ENCODE peak calls at places on chromosome 14, in six cellular contexts. D is mesendoderm, L is upper lobe of left lung, P is left lung, M is lower lobe of right lung, Y is aorta. U is an unnamed sample.
A peak's percentile ranks its signal among the peaks of the same experiment; 100 is the strongest.

GRCh38 chr14:76267322-76268012 is 108.5 kb upstream of the ESRRB start:
- DNase-seq in D (peak; percentile 66), L (peak; percentile 94), P (peak; percentile 64), M (peak; percentile 59), Y (peak; percentile 92), U (peak; percentile 88)

GRCh38 chr14:97290065-97290464 is 492.9 kb downstream of the VRK1 start:
- DNase-seq in D (peak; percentile 67), L (no peak), P (no peak), M (no peak), Y (no peak), U (no peak)

GRCh38 chr14:77145975-77146740 is 4.6 kb upstream of the ZDHHC22 start:
- DNase-seq in D (no peak), L (no peak), P (no peak), M (no peak), Y (no peak), U (no peak)

GRCh38 chr14:96901227-96901626 is 104.0 kb downstream of the VRK1 start:
- DNase-seq in D (no peak), L (no peak), P (no peak), M (no peak), Y (no peak), U (no peak)

GRCh38 chr14:104802120-104802912 is 1.4 kb downstream of the ZBTB42 start:
- DNase-seq in D (no peak), L (peak; percentile 75), P (no peak), M (no peak), Y (no peak), U (no peak)

GRCh38 chr14:64663174-64663573 is 41.0 kb upstream of the PLEKHG3 start:
- DNase-seq in D (peak; percentile 28), L (no peak), P (no peak), M (no peak), Y (no peak), U (no peak)

GRCh38 chr14:65073605-65074201 is 28.6 kb downstream of the MAX start:
- DNase-seq in D (no peak), L (no peak), P (no peak), M (no peak), Y (no peak), U (no peak)

GRCh38 chr14:70671652-70672327 is 30.1 kb downstream of the TTC9 start:
- DNase-seq in D (no peak), L (no peak), P (no peak), M (no peak), Y (no peak), U (no peak)

GRCh38 chr14:95226801-95227200 is 69.5 kb upstream of the DICER1 start:
- DNase-seq in D (no peak), L (no peak), P (no peak), M (no peak), Y (no peak), U (no peak)

GRCh38 chr14:52380294-52380693 is 66.2 kb downstream of the PTGER2 start:
- DNase-seq in D (no peak), L (no peak), P (no peak), M (no peak), Y (no peak), U (no peak)

GRCh38 chr14:101475468-101476257 is 85.6 kb upstream of the DIO3 start:
- DNase-seq in D (no peak), L (peak; percentile 76), P (peak; percentile 31), M (no peak), Y (peak; percentile 72), U (no peak)

GRCh38 chr14:103623308-103623707 is 5.7 kb upstream of the KLC1 start:
- DNase-seq in D (no peak), L (no peak), P (no peak), M (no peak), Y (no peak), U (no peak)

GRCh38 chr14:78327426-78328210 is 157.4 kb downstream of the NRXN3 start:
- DNase-seq in D (peak; percentile 90), L (no peak), P (no peak), M (no peak), Y (no peak), U (no peak)

GRCh38 chr14:78448483-78449094 is 278.4 kb downstream of the NRXN3 start:
- DNase-seq in D (peak; percentile 74), L (no peak), P (no peak), M (no peak), Y (no peak), U (peak; percentile 46)

GRCh38 chr14:30656190-30656632 is 34.1 kb downstream of the SCFD1 start:
- DNase-seq in D (peak; percentile 49), L (no peak), P (no peak), M (no peak), Y (no peak), U (no peak)

GRCh38 chr14:73188501-73188903 is 48.8 kb upstream of the PAPLN start:
- DNase-seq in D (no peak), L (no peak), P (no peak), M (no peak), Y (no peak), U (no peak)

GRCh38 chr14:47917344-47917954 is 242.0 kb upstream of the MDGA2 start:
- DNase-seq in D (peak; percentile 70), L (no peak), P (no peak), M (no peak), Y (no peak), U (peak; percentile 24)

GRCh38 chr14:75711796-75712211 is 50.8 kb downstream of the TTLL5 start:
- DNase-seq in D (peak; percentile 87), L (peak; percentile 39), P (peak; percentile 76), M (peak; percentile 64), Y (peak; percentile 80), U (peak; percentile 82)

GRCh38 chr14:97456958-97457357 is 659.8 kb downstream of the VRK1 start:
- DNase-seq in D (no peak), L (peak; percentile 37), P (no peak), M (no peak), Y (no peak), U (no peak)

GRCh38 chr14:100591453-100592371 is 4.5 kb upstream of the BEGAIN start:
- DNase-seq in D (no peak), L (no peak), P (peak; percentile 22), M (peak; percentile 24), Y (peak; percentile 44), U (peak; percentile 36)

GRCh38 chr14:75399819-75400678 is 27.8 kb upstream of the JDP2 start:
- DNase-seq in D (peak; percentile 34), L (no peak), P (peak; percentile 89), M (peak; percentile 92), Y (peak; percentile 97), U (peak; percentile 94)

GRCh38 chr14:106808458-106808857 is 1282.1 kb downstream of the TMEM121 start:
- DNase-seq in D (no peak), L (no peak), P (no peak), M (no peak), Y (no peak), U (no peak)

GRCh38 chr14:59253527-59253926 is 65.1 kb downstream of the DAAM1 start:
- DNase-seq in D (no peak), L (no peak), P (no peak), M (no peak), Y (no peak), U (no peak)

GRCh38 chr14:74945261-74945851 is 10.0 kb downstream of the PGF start:
- DNase-seq in D (peak; percentile 81), L (peak; percentile 43), P (no peak), M (no peak), Y (peak; percentile 79), U (no peak)

GRCh38 chr14:89757313-89757939 is 197.1 kb downstream of the EFCAB11 start:
- DNase-seq in D (no peak), L (no peak), P (no peak), M (no peak), Y (no peak), U (no peak)

GRCh38 chr14:68268197-68268596 is 448.6 kb downstream of the RAD51B start:
- DNase-seq in D (no peak), L (no peak), P (no peak), M (no peak), Y (no peak), U (no peak)

GRCh38 chr14:68268719-68269118 is 449.1 kb downstream of the RAD51B start:
- DNase-seq in D (no peak), L (no peak), P (no peak), M (no peak), Y (no peak), U (no peak)

GRCh38 chr14:68269136-68269535 is 449.6 kb downstream of the RAD51B start:
- DNase-seq in D (no peak), L (no peak), P (no peak), M (no peak), Y (peak; percentile 73), U (no peak)

GRCh38 chr14:68271996-68272395 is 452.4 kb downstream of the RAD51B start:
- DNase-seq in D (no peak), L (no peak), P (no peak), M (no peak), Y (no peak), U (no peak)

DNA sequence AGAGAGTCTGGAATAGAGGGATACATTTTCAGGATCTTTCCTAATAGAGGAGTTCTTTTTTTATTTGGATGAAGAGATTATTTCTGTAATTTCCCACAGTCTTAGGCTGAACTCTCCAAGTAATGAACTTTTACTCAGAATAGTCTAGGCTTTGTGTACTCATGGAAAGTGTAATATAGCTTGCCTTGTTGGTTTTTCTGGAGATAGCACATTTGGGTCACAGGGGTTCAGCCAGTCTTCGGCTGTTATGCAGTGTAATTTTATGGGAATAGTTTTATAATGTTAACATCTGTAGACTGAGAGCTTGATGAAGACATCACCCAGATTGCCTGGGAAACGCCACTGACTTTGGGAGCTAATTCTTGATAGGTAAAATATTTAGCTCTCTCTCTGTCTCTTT is 450.8 kb downstream of the RAD51B start:
- DNase-seq in D (no peak), L (no peak), P (no peak), M (no peak), Y (no peak), U (no peak)
- H3K4me1 ChIP-seq in D (no peaks in the 10 kb centered on the region), L (peaks cover 21% of the 10 kb centered on the region), P (peaks cover 52% of the 10 kb centered on the region), M (peaks cover 50% of the 10 kb centered on the region), Y (peaks cover 2% of the 10 kb centered on the region), U (peaks cover 5% of the 10 kb centered on the region)

DNA sequence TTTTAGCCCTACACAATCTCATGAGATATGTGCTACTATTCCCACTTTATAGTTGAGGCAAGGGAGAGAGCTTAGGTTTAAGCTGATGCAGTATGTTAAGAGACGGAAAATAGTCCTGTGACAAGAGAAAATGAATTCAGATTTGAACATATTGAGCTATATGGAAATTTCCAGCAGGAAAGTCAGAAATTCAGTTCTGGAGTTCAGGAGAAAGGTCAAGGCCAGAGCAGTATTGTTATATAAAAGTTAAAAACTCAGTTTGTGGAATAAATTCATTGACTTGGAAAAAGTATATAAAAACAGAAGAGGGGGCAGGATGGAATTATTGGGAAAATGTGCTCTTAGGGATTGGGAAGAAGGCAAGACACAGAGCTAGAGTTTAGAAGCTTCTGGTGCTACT is 167.0 kb upstream of the GZMB start:
- DNase-seq in D (no peak), L (no peak), P (no peak), M (no peak), Y (no peak), U (no peak)
- H3K4me1 ChIP-seq in D (peaks cover 2% of the 10 kb centered on the region), L (peaks cover 9% of the 10 kb centered on the region), P (no peaks in the 10 kb centered on the region), M (no peaks in the 10 kb centered on the region), Y (no peaks in the 10 kb centered on the region), U (peaks cover 2% of the 10 kb centered on the region)

GRCh38 chr14:68942281-68943035 is 36.6 kb downstream of the ACTN1 start:
- DNase-seq in D (peak; percentile 73), L (no peak), P (no peak), M (no peak), Y (no peak), U (no peak)
- H3K4me1 ChIP-seq in D (peaks cover 46% of the 10 kb centered on the region), L (peaks cover 43% of the 10 kb centered on the region), P (peaks cover 95% of the 10 kb centered on the region), M (peaks cover 87% of the 10 kb centered on the region), Y (peaks cover 7% of the 10 kb centered on the region), U (peaks cover 61% of the 10 kb centered on the region)

DNA sequence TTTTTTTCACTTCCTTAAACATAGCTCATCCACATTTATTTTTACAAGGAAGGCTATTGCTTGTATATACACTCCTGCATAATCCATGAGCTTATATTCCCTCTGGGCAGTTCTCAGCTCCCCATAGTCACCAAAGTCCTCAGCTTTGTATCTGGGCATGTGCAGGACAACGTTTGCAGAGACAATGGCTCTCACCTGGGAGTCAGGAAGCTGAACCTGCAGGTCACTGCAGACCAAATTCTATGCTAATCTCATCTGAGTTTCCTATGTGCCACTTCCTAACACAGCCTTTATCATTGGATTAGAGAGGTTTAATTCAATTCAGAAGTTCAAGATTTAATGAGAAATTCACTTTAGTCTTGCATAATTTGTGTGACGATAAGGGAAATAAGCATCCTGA is 131.5 kb downstream of the KCNK10 start:
- DNase-seq in D (peak; percentile 73), L (no peak), P (no peak), M (no peak), Y (no peak), U (no peak)
- H3K4me1 ChIP-seq in D (peaks cover 4% of the 10 kb centered on the region), L (no peaks in the 10 kb centered on the region), P (peaks cover 7% of the 10 kb centered on the region), M (peaks cover 7% of the 10 kb centered on the region), Y (no peaks in the 10 kb centered on the region), U (peaks cover 2% of the 10 kb centered on the region)

U was measured in right cardiac atrium.